ENCODE peak calls at places on chromosomes 2 and 18, in ten cellular contexts. One of them, this sample, is unnamed.

GRCh38 chr18:58337285-58337684 is 291.6 kb downstream of the ALPK2 start:
- DNase-seq in kidney epithelial cell: no peak
- DNase-seq in left ventricle myocardium superior: no peak
- DNase-seq in sigmoid colon: no peak
- DNase-seq in neural crest cell: no peak
- DNase-seq in NCI-H460: no peak
- DNase-seq in activated naive CD4-positive, alpha-beta T cell: no peak
- DNase-seq in T-cell: no peak
- DNase-seq in NCI-H2081 treated with DMSO at 0.1 percent for 48 hours: no peak
- DNase-seq in hypothalamus: no peak
- DNase-seq in this sample: no peak

GRCh38 chr2:134167015-134167414 is 86.9 kb upstream of the MGAT5 start:
- DNase-seq in kidney epithelial cell: no peak
- DNase-seq in left ventricle myocardium superior: no peak
- DNase-seq in sigmoid colon: no peak
- DNase-seq in neural crest cell: no peak
- DNase-seq in NCI-H460: peak
- DNase-seq in activated naive CD4-positive, alpha-beta T cell: no peak
- DNase-seq in T-cell: no peak
- DNase-seq in NCI-H2081 treated with DMSO at 0.1 percent for 48 hours: no peak
- DNase-seq in hypothalamus: no peak
- DNase-seq in this sample: no peak

GRCh38 chr2:224951723-224952481 is 90.4 kb downstream of the DOCK10 start:
- DNase-seq in kidney epithelial cell: no peak
- DNase-seq in left ventricle myocardium superior: no peak
- DNase-seq in sigmoid colon: no peak
- DNase-seq in neural crest cell: no peak
- DNase-seq in NCI-H460: no peak
- DNase-seq in activated naive CD4-positive, alpha-beta T cell: no peak
- DNase-seq in T-cell: no peak
- DNase-seq in NCI-H2081 treated with DMSO at 0.1 percent for 48 hours: no peak
- DNase-seq in hypothalamus: no peak
- DNase-seq in this sample: no peak

GRCh38 chr2:216657086-216657855 is 24.1 kb downstream of the IGFBP2 start:
- DNase-seq in kidney epithelial cell: no peak
- DNase-seq in left ventricle myocardium superior: no peak
- DNase-seq in sigmoid colon: no peak
- DNase-seq in neural crest cell: no peak
- DNase-seq in NCI-H460: no peak
- DNase-seq in activated naive CD4-positive, alpha-beta T cell: no peak
- DNase-seq in T-cell: no peak
- DNase-seq in NCI-H2081 treated with DMSO at 0.1 percent for 48 hours: no peak
- DNase-seq in hypothalamus: no peak
- DNase-seq in this sample: no peak

GRCh38 chr18:55552498-55553189 is 35.3 kb downstream of the TCF4 start:
- DNase-seq in kidney epithelial cell: peak
- DNase-seq in left ventricle myocardium superior: no peak
- DNase-seq in sigmoid colon: no peak
- DNase-seq in neural crest cell: no peak
- DNase-seq in NCI-H460: no peak
- DNase-seq in activated naive CD4-positive, alpha-beta T cell: no peak
- DNase-seq in T-cell: no peak
- DNase-seq in NCI-H2081 treated with DMSO at 0.1 percent for 48 hours: peak
- DNase-seq in hypothalamus: no peak
- DNase-seq in this sample: no peak

GRCh38 chr2:129929321-129930290 is 49.9 kb upstream of the RAB6C start:
- DNase-seq in kidney epithelial cell: no peak
- DNase-seq in left ventricle myocardium superior: peak
- DNase-seq in sigmoid colon: no peak
- DNase-seq in neural crest cell: no peak
- DNase-seq in NCI-H460: no peak
- DNase-seq in activated naive CD4-positive, alpha-beta T cell: no peak
- DNase-seq in T-cell: no peak
- DNase-seq in NCI-H2081 treated with DMSO at 0.1 percent for 48 hours: no peak
- DNase-seq in hypothalamus: peak
- DNase-seq in this sample: no peak

GRCh38 chr2:172120118-172120517 is 17.4 kb upstream of the DLX2 start:
- DNase-seq in kidney epithelial cell: no peak
- DNase-seq in left ventricle myocardium superior: no peak
- DNase-seq in sigmoid colon: no peak
- DNase-seq in neural crest cell: no peak
- DNase-seq in NCI-H460: no peak
- DNase-seq in activated naive CD4-positive, alpha-beta T cell: no peak
- DNase-seq in T-cell: no peak
- DNase-seq in NCI-H2081 treated with DMSO at 0.1 percent for 48 hours: no peak
- DNase-seq in hypothalamus: no peak
- DNase-seq in this sample: no peak

GRCh38 chr2:196131384-196131861 is 40.0 kb downstream of the STK17B start:
- DNase-seq in kidney epithelial cell: no peak
- DNase-seq in left ventricle myocardium superior: no peak
- DNase-seq in sigmoid colon: no peak
- DNase-seq in neural crest cell: no peak
- DNase-seq in NCI-H460: no peak
- DNase-seq in activated naive CD4-positive, alpha-beta T cell: peak
- DNase-seq in T-cell: no peak
- DNase-seq in NCI-H2081 treated with DMSO at 0.1 percent for 48 hours: no peak
- DNase-seq in hypothalamus: no peak
- DNase-seq in this sample: no peak

This sample was measured in vagina.